ENCODE peak calls at places on chromosomes 6 and 20, in six cellular contexts. Z is cardiac muscle cell, D is RCC 7860, O is hepatic stellate cell, C is OCI-M1, K is HepG2. W is an unnamed sample.

GRCh38 chr6:140979642-140980091 is 1153.1 kb upstream of the GJE1 start:
- DNase-seq in O (peak; percentile 17), D (no peak), Z (peak; percentile 95), C (no peak), K (no peak), W (no peak)

GRCh38 chr6:36911946-36912555 is 26.3 kb downstream of the C6orf89 start:
- DNase-seq in O (no peak), Z (no peak), D (no peak), K (no peak), C (peak; percentile 42), W (no peak)

GRCh38 chr6:16594849-16595248 is 166.4 kb downstream of the ATXN1 start:
- DNase-seq in C (no peak), D (no peak), K (no peak), Z (no peak), O (no peak), W (no peak)

GRCh38 chr20:59124326-59125029 is 39.1 kb upstream of the ZNF831 start:
- DNase-seq in K (no peak), O (no peak), Z (no peak), D (no peak), C (no peak), W (no peak)

GRCh38 chr6:148530394-148530923 is 187.8 kb downstream of the SASH1 start:
- DNase-seq in C (peak; percentile 58), K (no peak), O (peak; percentile 72), Z (peak; percentile 78), D (peak; percentile 39), W (no peak)

GRCh38 chr20:53768329-53768728 is 174.7 kb upstream of the ZNF217 start:
- DNase-seq in C (no peak), K (no peak), Z (no peak), D (no peak), O (no peak), W (no peak)

GRCh38 chr6:39553029-39553428 is 172.2 kb downstream of the KIF6 start:
- DNase-seq in K (no peak), Z (no peak), C (no peak), O (no peak), D (no peak), W (no peak)

GRCh38 chr6:139047677-139048076 is 19.1 kb downstream of the ABRACL start:
- DNase-seq in D (no peak), O (no peak), K (no peak), Z (no peak), C (no peak), W (no peak)

GRCh38 chr20:62212309-62212708 is 7.8 kb downstream of the HRH3 start:
- DNase-seq in C (no peak), O (no peak), K (no peak), D (no peak), Z (no peak), W (no peak)

GRCh38 chr20:1166963-1167720 is 17.6 kb downstream of the TMEM74B start:
- DNase-seq in O (no peak), C (no peak), K (no peak), D (no peak), Z (no peak), W (no peak)

GRCh38 chr20:54405540-54405939 is 69.9 kb upstream of the DOK5 start:
- DNase-seq in D (no peak), K (no peak), Z (peak; percentile 34), O (no peak), C (no peak), W (no peak)

GRCh38 chr6:156098858-156099257 is 643.2 kb upstream of the NOX3 start:
- DNase-seq in O (no peak), K (no peak), Z (no peak), D (no peak), C (no peak), W (no peak)

GRCh38 chr6:169990095-169991030 is 238.9 kb downstream of the ERMARD start:
- DNase-seq in D (no peak), O (no peak), C (peak; percentile 2), Z (no peak), K (no peak), W (no peak)

GRCh38 chr6:43575105-43575771 is 600 bp downstream of the XPO5 start:
- DNase-seq in Z (peak; percentile 16), O (peak; percentile 46), C (peak; percentile 72), D (no peak), K (peak; percentile 40), W (peak; percentile 61)

W was measured in HEK293T.